ENCODE peak calls at places on chromosomes 4 and X, in six cellular contexts. One of them, this sample, is unnamed.

GRCh38 chr4:185086053-185086452 is 57.0 kb upstream of the SLC25A4 start:
- DNase-seq in heart right ventricle: no peak
- DNase-seq in ureter: no peak
- DNase-seq in activated CD4-positive, alpha-beta T cell treated with anti-CD3 and anti-CD28 coated beads, Interleukin-2, amount 10 ng/mL, durations not matched to agents 7 days and 5 days: no peak
- DNase-seq in M059J: no peak
- DNase-seq in LHCN-M2: no peak
- DNase-seq in this sample: no peak

GRCh38 chr4:102819588-102820365 is 7.6 kb downstream of the UBE2D3 start:
- DNase-seq in ureter: no peak
- DNase-seq in M059J: no peak
- DNase-seq in activated CD4-positive, alpha-beta T cell treated with anti-CD3 and anti-CD28 coated beads, Interleukin-2, amount 10 ng/mL, durations not matched to agents 7 days and 5 days: peak; percentile 47
- DNase-seq in LHCN-M2: no peak
- DNase-seq in heart right ventricle: no peak
- DNase-seq in this sample: no peak

GRCh38 chr4:37549003-37549402 is 137.2 kb downstream of the RELL1 start:
- DNase-seq in LHCN-M2: peak; percentile 88
- DNase-seq in heart right ventricle: no peak
- DNase-seq in ureter: no peak
- DNase-seq in activated CD4-positive, alpha-beta T cell treated with anti-CD3 and anti-CD28 coated beads, Interleukin-2, amount 10 ng/mL, durations not matched to agents 7 days and 5 days: no peak
- DNase-seq in M059J: peak; percentile 96
- DNase-seq in this sample: no peak

GRCh38 chrX:21986596-21986995 is 45.5 kb upstream of the PHEX start:
- DNase-seq in M059J: no peak
- DNase-seq in heart right ventricle: no peak
- DNase-seq in activated CD4-positive, alpha-beta T cell treated with anti-CD3 and anti-CD28 coated beads, Interleukin-2, amount 10 ng/mL, durations not matched to agents 7 days and 5 days: no peak
- DNase-seq in LHCN-M2: no peak
- DNase-seq in ureter: no peak
- DNase-seq in this sample: no peak

GRCh38 chr4:89469930-89470375 is 162.4 kb upstream of the GPRIN3 start:
- DNase-seq in M059J: peak; percentile 88
- DNase-seq in heart right ventricle: no peak
- DNase-seq in activated CD4-positive, alpha-beta T cell treated with anti-CD3 and anti-CD28 coated beads, Interleukin-2, amount 10 ng/mL, durations not matched to agents 7 days and 5 days: peak; percentile 44
- DNase-seq in LHCN-M2: peak; percentile 99
- DNase-seq in ureter: no peak
- DNase-seq in this sample: no peak

GRCh38 chrX:130296743-130297142 is 28.0 kb upstream of the ZNF280C start:
- DNase-seq in heart right ventricle: no peak
- DNase-seq in LHCN-M2: no peak
- DNase-seq in M059J: no peak
- DNase-seq in activated CD4-positive, alpha-beta T cell treated with anti-CD3 and anti-CD28 coated beads, Interleukin-2, amount 10 ng/mL, durations not matched to agents 7 days and 5 days: no peak
- DNase-seq in ureter: no peak
- DNase-seq in this sample: no peak

GRCh38 chr4:105558277-105558676 is 5.9 kb downstream of the ARHGEF38 start:
- DNase-seq in heart right ventricle: no peak
- DNase-seq in M059J: no peak
- DNase-seq in ureter: no peak
- DNase-seq in LHCN-M2: no peak
- DNase-seq in activated CD4-positive, alpha-beta T cell treated with anti-CD3 and anti-CD28 coated beads, Interleukin-2, amount 10 ng/mL, durations not matched to agents 7 days and 5 days: no peak
- DNase-seq in this sample: no peak

GRCh38 chrX:146581981-146582712 is 227.4 kb upstream of the CXorf51B start:
- DNase-seq in heart right ventricle: no peak
- DNase-seq in activated CD4-positive, alpha-beta T cell treated with anti-CD3 and anti-CD28 coated beads, Interleukin-2, amount 10 ng/mL, durations not matched to agents 7 days and 5 days: no peak
- DNase-seq in ureter: no peak
- DNase-seq in M059J: no peak
- DNase-seq in LHCN-M2: no peak
- DNase-seq in this sample: no peak

GRCh38 chrX:9534686-9535085 is 69.8 kb downstream of the TBL1X start:
- DNase-seq in LHCN-M2: peak; percentile 51
- DNase-seq in activated CD4-positive, alpha-beta T cell treated with anti-CD3 and anti-CD28 coated beads, Interleukin-2, amount 10 ng/mL, durations not matched to agents 7 days and 5 days: no peak
- DNase-seq in M059J: no peak
- DNase-seq in ureter: no peak
- DNase-seq in heart right ventricle: no peak
- DNase-seq in this sample: no peak

GRCh38 chr4:143405197-143405730 is 68.6 kb downstream of the GAB1 start:
- DNase-seq in activated CD4-positive, alpha-beta T cell treated with anti-CD3 and anti-CD28 coated beads, Interleukin-2, amount 10 ng/mL, durations not matched to agents 7 days and 5 days: no peak
- DNase-seq in ureter: no peak
- DNase-seq in heart right ventricle: no peak
- DNase-seq in LHCN-M2: no peak
- DNase-seq in M059J: no peak
- DNase-seq in this sample: no peak

GRCh38 chrX:134460005-134460860 is at the start of gene HPRT1:
- DNase-seq in activated CD4-positive, alpha-beta T cell treated with anti-CD3 and anti-CD28 coated beads, Interleukin-2, amount 10 ng/mL, durations not matched to agents 7 days and 5 days: peak; percentile 81
- DNase-seq in LHCN-M2: peak; percentile 62
- DNase-seq in ureter: peak; percentile 82
- DNase-seq in heart right ventricle: peak; percentile 75
- DNase-seq in M059J: peak; percentile 83
- DNase-seq in this sample: peak; percentile 91

GRCh38 chr4:95548738-95549245 is at the start of gene UNC5C:
- DNase-seq in activated CD4-positive, alpha-beta T cell treated with anti-CD3 and anti-CD28 coated beads, Interleukin-2, amount 10 ng/mL, durations not matched to agents 7 days and 5 days: no peak
- DNase-seq in ureter: peak; percentile 79
- DNase-seq in M059J: peak; percentile 65
- DNase-seq in LHCN-M2: peak; percentile 59
- DNase-seq in heart right ventricle: peak; percentile 83
- DNase-seq in this sample: peak; percentile 69

GRCh38 chr4:81499840-81500239 is 28.1 kb upstream of the RASGEF1B start:
- DNase-seq in M059J: no peak
- DNase-seq in heart right ventricle: no peak
- DNase-seq in ureter: no peak
- DNase-seq in LHCN-M2: no peak
- DNase-seq in activated CD4-positive, alpha-beta T cell treated with anti-CD3 and anti-CD28 coated beads, Interleukin-2, amount 10 ng/mL, durations not matched to agents 7 days and 5 days: no peak
- DNase-seq in this sample: no peak

GRCh38 chr4:145679991-145680455 is at the start of gene C4orf51:
- DNase-seq in M059J: peak; percentile 86
- DNase-seq in activated CD4-positive, alpha-beta T cell treated with anti-CD3 and anti-CD28 coated beads, Interleukin-2, amount 10 ng/mL, durations not matched to agents 7 days and 5 days: no peak
- DNase-seq in ureter: no peak
- DNase-seq in heart right ventricle: peak; percentile 7
- DNase-seq in LHCN-M2: peak; percentile 87
- DNase-seq in this sample: peak; percentile 12

GRCh38 chrX:128816919-128817318 is 706.4 kb downstream of the SMARCA1 start:
- DNase-seq in M059J: no peak
- DNase-seq in ureter: no peak
- DNase-seq in activated CD4-positive, alpha-beta T cell treated with anti-CD3 and anti-CD28 coated beads, Interleukin-2, amount 10 ng/mL, durations not matched to agents 7 days and 5 days: no peak
- DNase-seq in LHCN-M2: no peak
- DNase-seq in heart right ventricle: no peak
- DNase-seq in this sample: peak; percentile 5

GRCh38 chr4:56311299-56311975 is 75.9 kb downstream of the AASDH start:
- DNase-seq in heart right ventricle: no peak
- DNase-seq in M059J: no peak
- DNase-seq in ureter: no peak
- DNase-seq in activated CD4-positive, alpha-beta T cell treated with anti-CD3 and anti-CD28 coated beads, Interleukin-2, amount 10 ng/mL, durations not matched to agents 7 days and 5 days: no peak
- DNase-seq in LHCN-M2: no peak
- DNase-seq in this sample: no peak

GRCh38 chrX:72394518-72395163 is 88.9 kb upstream of the CITED1 start:
- DNase-seq in M059J: peak; percentile 2
- DNase-seq in ureter: no peak
- DNase-seq in heart right ventricle: peak; percentile 11
- DNase-seq in LHCN-M2: peak; percentile 92
- DNase-seq in activated CD4-positive, alpha-beta T cell treated with anti-CD3 and anti-CD28 coated beads, Interleukin-2, amount 10 ng/mL, durations not matched to agents 7 days and 5 days: no peak
- DNase-seq in this sample: no peak

GRCh38 chr4:1010522-1011021 is 854 bp upstream of the FGFRL1 start:
- DNase-seq in ureter: peak; percentile 83
- DNase-seq in M059J: peak; percentile 84
- DNase-seq in heart right ventricle: no peak
- DNase-seq in activated CD4-positive, alpha-beta T cell treated with anti-CD3 and anti-CD28 coated beads, Interleukin-2, amount 10 ng/mL, durations not matched to agents 7 days and 5 days: peak; percentile 79
- DNase-seq in LHCN-M2: peak; percentile 71
- DNase-seq in this sample: peak; percentile 90

GRCh38 chr4:40837094-40837870 is 87.5 kb downstream of the NSUN7 start:
- DNase-seq in ureter: no peak
- DNase-seq in activated CD4-positive, alpha-beta T cell treated with anti-CD3 and anti-CD28 coated beads, Interleukin-2, amount 10 ng/mL, durations not matched to agents 7 days and 5 days: no peak
- DNase-seq in M059J: no peak
- DNase-seq in LHCN-M2: no peak
- DNase-seq in heart right ventricle: peak; percentile 24
- DNase-seq in this sample: no peak

GRCh38 chrX:111145878-111146277 is 49.9 kb downstream of the PAK3 start:
- DNase-seq in LHCN-M2: no peak
- DNase-seq in heart right ventricle: no peak
- DNase-seq in activated CD4-positive, alpha-beta T cell treated with anti-CD3 and anti-CD28 coated beads, Interleukin-2, amount 10 ng/mL, durations not matched to agents 7 days and 5 days: no peak
- DNase-seq in ureter: no peak
- DNase-seq in M059J: no peak
- DNase-seq in this sample: no peak

GRCh38 chrX:46737462-46737861 is 21.5 kb downstream of the SLC9A7 start:
- DNase-seq in LHCN-M2: no peak
- DNase-seq in ureter: no peak
- DNase-seq in activated CD4-positive, alpha-beta T cell treated with anti-CD3 and anti-CD28 coated beads, Interleukin-2, amount 10 ng/mL, durations not matched to agents 7 days and 5 days: no peak
- DNase-seq in heart right ventricle: no peak
- DNase-seq in M059J: peak; percentile 36
- DNase-seq in this sample: no peak

GRCh38 chr4:119683518-119683917 is 54.9 kb upstream of the PDE5A start:
- DNase-seq in activated CD4-positive, alpha-beta T cell treated with anti-CD3 and anti-CD28 coated beads, Interleukin-2, amount 10 ng/mL, durations not matched to agents 7 days and 5 days: no peak
- DNase-seq in M059J: peak; percentile 44
- DNase-seq in LHCN-M2: peak; percentile 12
- DNase-seq in ureter: no peak
- DNase-seq in heart right ventricle: no peak
- DNase-seq in this sample: no peak

GRCh38 chr4:42425146-42426065 is 28.1 kb downstream of the SHISA3 start:
- DNase-seq in activated CD4-positive, alpha-beta T cell treated with anti-CD3 and anti-CD28 coated beads, Interleukin-2, amount 10 ng/mL, durations not matched to agents 7 days and 5 days: no peak
- DNase-seq in M059J: no peak
- DNase-seq in heart right ventricle: no peak
- DNase-seq in ureter: no peak
- DNase-seq in LHCN-M2: no peak
- DNase-seq in this sample: no peak

GRCh38 chr4:18937080-18937479 is 915.5 kb upstream of the LCORL start:
- DNase-seq in heart right ventricle: no peak
- DNase-seq in LHCN-M2: no peak
- DNase-seq in ureter: no peak
- DNase-seq in M059J: no peak
- DNase-seq in activated CD4-positive, alpha-beta T cell treated with anti-CD3 and anti-CD28 coated beads, Interleukin-2, amount 10 ng/mL, durations not matched to agents 7 days and 5 days: no peak
- DNase-seq in this sample: no peak

GRCh38 chr4:99201687-99202086 is 17.4 kb downstream of the ADH6 start:
- DNase-seq in activated CD4-positive, alpha-beta T cell treated with anti-CD3 and anti-CD28 coated beads, Interleukin-2, amount 10 ng/mL, durations not matched to agents 7 days and 5 days: no peak
- DNase-seq in heart right ventricle: no peak
- DNase-seq in M059J: no peak
- DNase-seq in LHCN-M2: no peak
- DNase-seq in ureter: no peak
- DNase-seq in this sample: no peak

GRCh38 chr4:43330288-43330687 is 437.8 kb downstream of the GRXCR1 start:
- DNase-seq in LHCN-M2: peak; percentile 52
- DNase-seq in M059J: no peak
- DNase-seq in ureter: no peak
- DNase-seq in heart right ventricle: no peak
- DNase-seq in activated CD4-positive, alpha-beta T cell treated with anti-CD3 and anti-CD28 coated beads, Interleukin-2, amount 10 ng/mL, durations not matched to agents 7 days and 5 days: no peak
- DNase-seq in this sample: no peak

GRCh38 chr4:3672465-3672831 is 93.7 kb upstream of the ADRA2C start:
- DNase-seq in activated CD4-positive, alpha-beta T cell treated with anti-CD3 and anti-CD28 coated beads, Interleukin-2, amount 10 ng/mL, durations not matched to agents 7 days and 5 days: no peak
- DNase-seq in ureter: no peak
- DNase-seq in LHCN-M2: no peak
- DNase-seq in heart right ventricle: no peak
- DNase-seq in M059J: no peak
- DNase-seq in this sample: no peak

GRCh38 chrX:46912673-46913491 is 661 bp downstream of the JADE3 start:
- DNase-seq in ureter: peak; percentile 45
- DNase-seq in activated CD4-positive, alpha-beta T cell treated with anti-CD3 and anti-CD28 coated beads, Interleukin-2, amount 10 ng/mL, durations not matched to agents 7 days and 5 days: peak; percentile 18
- DNase-seq in LHCN-M2: peak; percentile 25
- DNase-seq in M059J: peak; percentile 57
- DNase-seq in heart right ventricle: peak; percentile 11
- DNase-seq in this sample: peak; percentile 62

GRCh38 chrX:46488712-46489111 is 56.5 kb downstream of the ZNF674 start:
- DNase-seq in activated CD4-positive, alpha-beta T cell treated with anti-CD3 and anti-CD28 coated beads, Interleukin-2, amount 10 ng/mL, durations not matched to agents 7 days and 5 days: no peak
- DNase-seq in LHCN-M2: no peak
- DNase-seq in heart right ventricle: no peak
- DNase-seq in M059J: no peak
- DNase-seq in ureter: no peak
- DNase-seq in this sample: no peak

GRCh38 chr4:65651031-65651430 is 19.3 kb downstream of the EPHA5 start:
- DNase-seq in activated CD4-positive, alpha-beta T cell treated with anti-CD3 and anti-CD28 coated beads, Interleukin-2, amount 10 ng/mL, durations not matched to agents 7 days and 5 days: no peak
- DNase-seq in heart right ventricle: no peak
- DNase-seq in M059J: no peak
- DNase-seq in LHCN-M2: no peak
- DNase-seq in ureter: no peak
- DNase-seq in this sample: no peak

GRCh38 chr4:145012841-145013240 is 85.2 kb downstream of the ANAPC10 start:
- DNase-seq in heart right ventricle: no peak
- DNase-seq in M059J: peak; percentile 67
- DNase-seq in ureter: no peak
- DNase-seq in activated CD4-positive, alpha-beta T cell treated with anti-CD3 and anti-CD28 coated beads, Interleukin-2, amount 10 ng/mL, durations not matched to agents 7 days and 5 days: no peak
- DNase-seq in LHCN-M2: peak; percentile 59
- DNase-seq in this sample: no peak

GRCh38 chr4:183517781-183518180 is 12.9 kb downstream of the ING2 start:
- DNase-seq in LHCN-M2: no peak
- DNase-seq in ureter: no peak
- DNase-seq in M059J: no peak
- DNase-seq in heart right ventricle: no peak
- DNase-seq in activated CD4-positive, alpha-beta T cell treated with anti-CD3 and anti-CD28 coated beads, Interleukin-2, amount 10 ng/mL, durations not matched to agents 7 days and 5 days: no peak
- DNase-seq in this sample: no peak

GRCh38 chr4:57265831-57266582 is 155.8 kb upstream of the IGFBP7 start:
- DNase-seq in ureter: no peak
- DNase-seq in M059J: no peak
- DNase-seq in LHCN-M2: no peak
- DNase-seq in heart right ventricle: peak; percentile 6
- DNase-seq in activated CD4-positive, alpha-beta T cell treated with anti-CD3 and anti-CD28 coated beads, Interleukin-2, amount 10 ng/mL, durations not matched to agents 7 days and 5 days: no peak
- DNase-seq in this sample: no peak

GRCh38 chrX:40189018-40189417 is 91.3 kb upstream of the BCOR start:
- DNase-seq in heart right ventricle: no peak
- DNase-seq in M059J: peak; percentile 85
- DNase-seq in ureter: no peak
- DNase-seq in LHCN-M2: no peak
- DNase-seq in activated CD4-positive, alpha-beta T cell treated with anti-CD3 and anti-CD28 coated beads, Interleukin-2, amount 10 ng/mL, durations not matched to agents 7 days and 5 days: no peak
- DNase-seq in this sample: no peak

GRCh38 chr4:17510582-17510981 is 1.3 kb downstream of the QDPR start:
- DNase-seq in activated CD4-positive, alpha-beta T cell treated with anti-CD3 and anti-CD28 coated beads, Interleukin-2, amount 10 ng/mL, durations not matched to agents 7 days and 5 days: no peak
- DNase-seq in heart right ventricle: no peak
- DNase-seq in ureter: no peak
- DNase-seq in LHCN-M2: no peak
- DNase-seq in M059J: no peak
- DNase-seq in this sample: no peak

GRCh38 chr4:152935661-152936445 is at the start of gene FHDC1:
- DNase-seq in ureter: peak; percentile 70
- DNase-seq in heart right ventricle: no peak
- DNase-seq in M059J: peak; percentile 36
- DNase-seq in activated CD4-positive, alpha-beta T cell treated with anti-CD3 and anti-CD28 coated beads, Interleukin-2, amount 10 ng/mL, durations not matched to agents 7 days and 5 days: peak; percentile 26
- DNase-seq in LHCN-M2: no peak
- DNase-seq in this sample: peak; percentile 92

GRCh38 chrX:3476973-3477372 is 130.5 kb upstream of the MXRA5 start:
- DNase-seq in activated CD4-positive, alpha-beta T cell treated with anti-CD3 and anti-CD28 coated beads, Interleukin-2, amount 10 ng/mL, durations not matched to agents 7 days and 5 days: no peak
- DNase-seq in M059J: no peak
- DNase-seq in heart right ventricle: no peak
- DNase-seq in LHCN-M2: no peak
- DNase-seq in ureter: no peak
- DNase-seq in this sample: no peak

GRCh38 chrX:108090474-108091265 is 672 bp downstream of the PSMD10 start:
- DNase-seq in heart right ventricle: no peak
- DNase-seq in M059J: peak; percentile 51
- DNase-seq in activated CD4-positive, alpha-beta T cell treated with anti-CD3 and anti-CD28 coated beads, Interleukin-2, amount 10 ng/mL, durations not matched to agents 7 days and 5 days: no peak
- DNase-seq in ureter: no peak
- DNase-seq in LHCN-M2: peak; percentile 29
- DNase-seq in this sample: no peak

This sample was measured in mucosa of descending colon.